ENCODE peak calls at places on chromosomes 11 and 22, in five cellular contexts. V is GM23338, M is HCT116, L is choroid plexus epithelial cell, A is fibroblast of mammary gland. R is an unnamed sample.
A peak's percentile ranks its signal among the peaks of the same experiment; 100 is the strongest.

GRCh38 chr11:61636676-61637075 is 43.5 kb upstream of the DAGLA start:
- DNase-seq in A (no peak), V (no peak), L (no peak), M (no peak), R (no peak)

GRCh38 chr11:93100211-93100610 is 97.6 kb downstream of the SLC36A4 start:
- DNase-seq in A (peak; percentile 21), L (peak; percentile 33), M (no peak), V (no peak), R (no peak)

GRCh38 chr22:23777776-23778575 is 5.3 kb downstream of the MMP11 start:
- DNase-seq in M (no peak), A (no peak), V (no peak), L (no peak), R (no peak)

GRCh38 chr22:38397189-38398097 is 57.6 kb downstream of the KCNJ4 start:
- DNase-seq in A (peak; percentile 37), V (peak; percentile 92), M (no peak), L (peak; percentile 19), R (peak; percentile 44)

GRCh38 chr11:67646535-67647336 is 3.8 kb downstream of the ACY3 start:
- DNase-seq in A (no peak), V (no peak), L (no peak), M (no peak), R (no peak)

GRCh38 chr11:1104411-1105182 is 29.9 kb downstream of the MUC2 start:
- DNase-seq in A (no peak), M (no peak), V (no peak), L (no peak), R (no peak)

GRCh38 chr22:30816413-30816812 is 121.7 kb downstream of the OSBP2 start:
- DNase-seq in A (no peak), V (peak; percentile 48), M (no peak), L (no peak), R (no peak)

GRCh38 chr11:117222991-117223740 is 8.7 kb downstream of the PCSK7 start:
- DNase-seq in L (no peak), M (no peak), A (no peak), V (no peak), R (no peak)

GRCh38 chr11:9565822-9566560 is 7.5 kb upstream of the WEE1 start:
- DNase-seq in A (peak; percentile 100), L (peak; percentile 100), M (peak; percentile 100), V (peak; percentile 85), R (peak; percentile 100)

GRCh38 chr11:35649984-35650383 is 12.6 kb upstream of the TRIM44 start:
- DNase-seq in V (no peak), M (no peak), A (peak; percentile 58), L (peak; percentile 57), R (peak; percentile 34)

DNA sequence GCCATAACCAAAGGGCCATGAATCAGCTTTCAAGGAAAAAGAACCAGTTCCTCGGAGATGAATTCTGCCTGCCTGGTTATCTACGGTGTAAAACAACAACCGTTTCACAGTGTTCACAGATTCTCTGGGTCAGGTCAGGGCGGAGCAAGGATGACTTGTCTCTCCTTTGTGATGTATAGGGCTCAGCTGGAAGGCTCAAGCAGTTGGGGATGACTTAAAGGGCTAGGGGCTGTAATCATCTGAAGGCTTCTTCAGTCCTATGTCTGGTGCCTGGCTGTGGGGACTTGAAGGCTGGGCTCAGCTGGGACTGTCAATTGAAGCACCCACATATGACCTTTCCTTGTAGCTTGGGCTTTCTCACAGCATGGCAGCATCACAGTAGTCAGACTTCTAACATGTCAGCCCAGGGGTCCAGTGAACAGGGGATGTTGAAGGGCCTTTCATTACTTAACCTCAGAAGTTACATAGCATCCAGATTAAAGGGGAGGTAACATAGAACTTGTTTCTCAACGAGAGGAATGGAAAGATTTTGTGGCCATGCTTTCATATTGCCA is 29.3 kb downstream of the EIF3F start:
- DNase-seq in V (peak; percentile 81), A (no peak), L (no peak), M (no peak), R (no peak)
- H3K4me3 ChIP-seq in V (peak overlapping the region; percentile 24), A (no peak overlapping the region), L (no peak overlapping the region), M (no peak overlapping the region), R (no peak overlapping the region)

GRCh38 chr11:57322881-57323467 is 1.8 kb downstream of the TNKS1BP1 start:
- DNase-seq in L (no peak), M (no peak), V (no peak), A (peak; percentile 25), R (no peak)
- TF ChIP-seq CTCF in L (peak; percentile 25), M (no peak), V (no peak), A (no peak), R (no peak)

GRCh38 chr11:76210920-76211851 is 4.9 kb upstream of the WNT11 start:
- DNase-seq in L (no peak), A (no peak), V (peak; percentile 65), M (no peak), R (no peak)
- H3K4me3 ChIP-seq in L (peak overlapping the region; percentile 29), A (no peak overlapping the region), V (peak overlapping the region; percentile 72), M (peak overlapping the region; percentile 57), R (peak overlapping the region; percentile 8)

DNA sequence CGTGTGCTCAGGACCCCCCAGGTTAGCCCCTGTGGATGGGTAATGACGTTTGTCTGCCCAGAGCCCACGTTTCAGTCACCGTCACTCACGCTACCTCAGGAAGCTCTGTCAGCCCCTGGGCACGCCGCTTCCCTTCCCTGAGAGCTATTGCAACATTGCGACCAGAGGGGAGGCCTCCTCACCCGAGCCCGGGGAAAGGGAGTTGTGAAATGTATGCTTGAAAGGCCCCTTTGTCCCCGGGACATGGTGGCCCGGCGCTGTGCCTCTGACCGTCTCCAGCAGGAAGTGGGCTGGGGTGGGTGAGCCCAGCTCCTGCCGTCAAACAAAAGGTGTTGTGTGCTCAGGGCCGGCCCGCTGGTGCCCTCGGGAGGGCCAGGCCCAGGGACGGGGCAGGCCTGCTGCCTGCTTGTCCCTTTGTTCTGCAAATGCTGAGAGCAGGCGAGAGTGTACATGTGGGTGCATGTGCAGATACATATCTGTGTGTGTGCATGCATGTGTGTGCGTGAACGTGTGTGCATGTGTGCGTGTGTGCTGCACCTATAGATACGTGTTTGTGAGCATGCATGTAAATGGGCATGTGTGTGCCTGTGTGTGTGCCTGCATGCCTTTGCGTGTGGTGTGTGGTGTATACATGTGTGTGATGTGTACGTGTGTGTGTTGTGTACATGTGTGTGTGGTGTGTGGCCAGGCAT is 1125.0 kb downstream of the BRD1 start:
- DNase-seq in V (no peak), L (no peak), A (no peak), M (no peak), R (no peak)
- TF ChIP-seq CTCF in V (no peak), L (no peak), A (no peak), M (no peak), R (no peak)

GRCh38 chr11:65389294-65389980 is 3.0 kb downstream of the FRMD8 start:
- DNase-seq in A (no peak), L (no peak), V (no peak), M (no peak), R (no peak)
- H3K4me3 ChIP-seq in A (no peak overlapping the region), L (no peak overlapping the region), V (no peak overlapping the region), M (no peak overlapping the region), R (peak overlapping the region; percentile 16)

GRCh38 chr11:79329561-79329960 is 111.3 kb downstream of the TENM4 start:
- DNase-seq in V (no peak), A (no peak), L (no peak), M (no peak), R (no peak)

GRCh38 chr11:79332017-79332416 is 108.8 kb downstream of the TENM4 start:
- DNase-seq in L (no peak), M (no peak), A (no peak), V (no peak), R (peak; percentile 3)

GRCh38 chr11:79328402-79328801 is 112.4 kb downstream of the TENM4 start:
- DNase-seq in M (no peak), A (no peak), L (no peak), V (no peak), R (no peak)

GRCh38 chr11:79333381-79333780 is 107.4 kb downstream of the TENM4 start:
- DNase-seq in A (no peak), V (no peak), L (no peak), M (no peak), R (no peak)

GRCh38 chr11:79331251-79331901 is 109.5 kb downstream of the TENM4 start:
- DNase-seq in L (no peak), M (no peak), V (peak; percentile 2), A (no peak), R (no peak)
- TF ChIP-seq CTCF in L (no peak), M (no peak), V (no peak), A (no peak), R (no peak)

GRCh38 chr22:45006101-45006872 is 3.5 kb downstream of the PHF21B start:
- DNase-seq in L (no peak), A (no peak), M (no peak), V (peak; percentile 28), R (no peak)

GRCh38 chr22:45007946-45008852 is 1.6 kb downstream of the PHF21B start:
- DNase-seq in M (no peak), L (no peak), V (peak; percentile 82), A (no peak), R (no peak)

GRCh38 chr22:45007247-45007945 is 2.4 kb downstream of the PHF21B start:
- DNase-seq in M (no peak), V (peak; percentile 87), A (no peak), L (peak; percentile 31), R (no peak)

GRCh38 chr22:45008853-45009751 is 703 bp downstream of the PHF21B start:
- DNase-seq in L (peak; percentile 9), V (peak; percentile 39), M (no peak), A (peak; percentile 5), R (no peak)

DNA sequence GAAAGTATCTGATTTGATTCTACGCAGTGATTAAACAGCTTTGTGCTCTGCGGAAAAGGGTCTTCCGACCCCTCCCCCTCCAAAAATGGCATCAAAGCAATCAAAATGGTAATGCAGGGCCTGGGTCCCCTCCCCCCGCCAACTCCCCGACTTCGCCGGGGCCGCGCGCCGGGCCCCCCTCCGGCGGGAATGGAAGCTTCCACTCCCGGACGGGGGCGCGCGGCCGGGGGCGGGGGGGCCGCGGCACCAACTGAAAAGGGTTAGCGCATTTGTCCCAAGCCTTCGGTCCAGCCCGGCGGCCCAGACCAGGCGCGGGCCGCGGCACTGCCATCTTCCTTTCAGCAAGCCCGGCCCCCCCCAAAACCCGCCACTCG is 2.9 kb downstream of the PHF21B start:
- DNase-seq in L (no peak), A (no peak), V (peak; percentile 88), M (no peak), R (no peak)
- H3K4me3 ChIP-seq in L (no peak overlapping the region), A (no peak overlapping the region), V (peak overlapping the region; percentile 63), M (no peak overlapping the region), R (no peak overlapping the region)